ENCODE peak calls at places on chromosomes 7 and 10, in five cellular contexts. One of them, this sample, is unnamed.

GRCh38 chr10:106285199-106285598 is 879.3 kb downstream of the SORCS1 start:
- DNase-seq in mucosa of descending colon: no peak
- DNase-seq in A172: peak
- DNase-seq in EH: peak
- DNase-seq in NCI-H1694: no peak
- DNase-seq in this sample: no peak

GRCh38 chr10:29987471-29987870 is 71.9 kb downstream of the JCAD start:
- DNase-seq in mucosa of descending colon: no peak
- DNase-seq in A172: no peak
- DNase-seq in EH: no peak
- DNase-seq in NCI-H1694: no peak
- DNase-seq in this sample: no peak

GRCh38 chr10:42961776-42962119 is 115.1 kb upstream of the RET start:
- DNase-seq in mucosa of descending colon: peak
- DNase-seq in A172: no peak
- DNase-seq in EH: no peak
- DNase-seq in NCI-H1694: no peak
- DNase-seq in this sample: no peak

GRCh38 chr10:22268503-22268902 is 47.7 kb upstream of the COMMD3 start:
- DNase-seq in mucosa of descending colon: no peak
- DNase-seq in A172: no peak
- DNase-seq in EH: no peak
- DNase-seq in NCI-H1694: no peak
- DNase-seq in this sample: no peak

GRCh38 chr10:128040096-128040495 is 86.1 kb downstream of the MKI67 start:
- DNase-seq in mucosa of descending colon: no peak
- DNase-seq in A172: no peak
- DNase-seq in EH: no peak
- DNase-seq in NCI-H1694: no peak
- DNase-seq in this sample: no peak

GRCh38 chr7:56287429-56288138 is 171.4 kb upstream of the NUPR2 start:
- DNase-seq in mucosa of descending colon: no peak
- DNase-seq in A172: no peak
- DNase-seq in EH: no peak
- DNase-seq in NCI-H1694: no peak
- DNase-seq in this sample: no peak

GRCh38 chr10:78407009-78407711 is 373.5 kb downstream of the RPS24 start:
- DNase-seq in mucosa of descending colon: peak
- DNase-seq in A172: peak
- DNase-seq in EH: peak
- DNase-seq in NCI-H1694: peak
- DNase-seq in this sample: peak

GRCh38 chr10:77562742-77563141 is 74.9 kb downstream of the KCNMA1 start:
- DNase-seq in mucosa of descending colon: no peak
- DNase-seq in A172: no peak
- DNase-seq in EH: no peak
- DNase-seq in NCI-H1694: no peak
- DNase-seq in this sample: no peak

GRCh38 chr10:106771132-106771531 is 393.4 kb downstream of the SORCS1 start:
- DNase-seq in mucosa of descending colon: no peak
- DNase-seq in A172: no peak
- DNase-seq in EH: no peak
- DNase-seq in NCI-H1694: no peak
- DNase-seq in this sample: no peak

GRCh38 chr7:133797355-133797754 is 329.8 kb upstream of the LRGUK start:
- DNase-seq in mucosa of descending colon: no peak
- DNase-seq in A172: no peak
- DNase-seq in EH: no peak
- DNase-seq in NCI-H1694: no peak
- DNase-seq in this sample: no peak

GRCh38 chr10:123889821-123890220 is 1.8 kb downstream of the CPXM2 start:
- DNase-seq in mucosa of descending colon: no peak
- DNase-seq in A172: no peak
- DNase-seq in EH: no peak
- DNase-seq in NCI-H1694: no peak
- DNase-seq in this sample: no peak

GRCh38 chr10:97445357-97445721 is 467 bp downstream of the EXOSC1 start:
- DNase-seq in mucosa of descending colon: no peak
- DNase-seq in A172: no peak
- DNase-seq in EH: no peak
- DNase-seq in NCI-H1694: no peak
- DNase-seq in this sample: no peak

GRCh38 chr10:132554053-132554990 is 16.7 kb downstream of the INPP5A start:
- DNase-seq in mucosa of descending colon: no peak
- DNase-seq in A172: no peak
- DNase-seq in EH: no peak
- DNase-seq in NCI-H1694: no peak
- DNase-seq in this sample: no peak

GRCh38 chr7:94997547-94997946 is 90.2 kb downstream of the PPP1R9A start:
- DNase-seq in mucosa of descending colon: no peak
- DNase-seq in A172: no peak
- DNase-seq in EH: no peak
- DNase-seq in NCI-H1694: no peak
- DNase-seq in this sample: no peak

GRCh38 chr7:73970801-73971229 is 57.2 kb upstream of the ELN start:
- DNase-seq in mucosa of descending colon: no peak
- DNase-seq in A172: no peak
- DNase-seq in EH: no peak
- DNase-seq in NCI-H1694: peak
- DNase-seq in this sample: no peak

GRCh38 chr10:69508738-69509340 is 57.6 kb downstream of the TSPAN15 start:
- DNase-seq in mucosa of descending colon: no peak
- DNase-seq in A172: no peak
- DNase-seq in EH: no peak
- DNase-seq in NCI-H1694: no peak
- DNase-seq in this sample: no peak

GRCh38 chr7:82235710-82236109 is 207.9 kb downstream of the CACNA2D1 start:
- DNase-seq in mucosa of descending colon: no peak
- DNase-seq in A172: peak
- DNase-seq in EH: peak
- DNase-seq in NCI-H1694: no peak
- DNase-seq in this sample: no peak

GRCh38 chr10:93461124-93461806 is 20.9 kb downstream of the MYOF start:
- DNase-seq in mucosa of descending colon: no peak
- DNase-seq in A172: peak
- DNase-seq in EH: peak
- DNase-seq in NCI-H1694: no peak
- DNase-seq in this sample: no peak

GRCh38 chr7:88429382-88429781 is 122.7 kb upstream of the STEAP4 start:
- DNase-seq in mucosa of descending colon: no peak
- DNase-seq in A172: no peak
- DNase-seq in EH: no peak
- DNase-seq in NCI-H1694: no peak
- DNase-seq in this sample: no peak

GRCh38 chr7:118626739-118627138 is 402.2 kb downstream of the ANKRD7 start:
- DNase-seq in mucosa of descending colon: no peak
- DNase-seq in A172: no peak
- DNase-seq in EH: no peak
- DNase-seq in NCI-H1694: no peak
- DNase-seq in this sample: no peak

GRCh38 chr7:157274991-157275427 is 61.8 kb upstream of the DNAJB6 start:
- DNase-seq in mucosa of descending colon: peak
- DNase-seq in A172: no peak
- DNase-seq in EH: no peak
- DNase-seq in NCI-H1694: no peak
- DNase-seq in this sample: no peak

GRCh38 chr10:130371686-130372085 is 235.5 kb downstream of the GLRX3 start:
- DNase-seq in mucosa of descending colon: no peak
- DNase-seq in A172: no peak
- DNase-seq in EH: no peak
- DNase-seq in NCI-H1694: no peak
- DNase-seq in this sample: no peak

GRCh38 chr7:95396136-95397032 is at the start of gene PON3:
- DNase-seq in mucosa of descending colon: peak
- DNase-seq in A172: no peak
- DNase-seq in EH: no peak
- DNase-seq in NCI-H1694: no peak
- DNase-seq in this sample: no peak

GRCh38 chr10:73956476-73957338 is 41.2 kb upstream of the VCL start:
- DNase-seq in mucosa of descending colon: no peak
- DNase-seq in A172: peak
- DNase-seq in EH: peak
- DNase-seq in NCI-H1694: no peak
- DNase-seq in this sample: peak

GRCh38 chr7:149729586-149729982 is 43.8 kb downstream of the ZNF467 start:
- DNase-seq in mucosa of descending colon: no peak
- DNase-seq in A172: no peak
- DNase-seq in EH: no peak
- DNase-seq in NCI-H1694: no peak
- DNase-seq in this sample: no peak

GRCh38 chr10:108591417-108591816 is 1331.9 kb downstream of the XPNPEP1 start:
- DNase-seq in mucosa of descending colon: no peak
- DNase-seq in A172: peak
- DNase-seq in EH: peak
- DNase-seq in NCI-H1694: no peak
- DNase-seq in this sample: no peak

GRCh38 chr10:132149261-132149660 is 37.5 kb upstream of the DPYSL4 start:
- DNase-seq in mucosa of descending colon: no peak
- DNase-seq in A172: no peak
- DNase-seq in EH: peak
- DNase-seq in NCI-H1694: no peak
- DNase-seq in this sample: no peak

GRCh38 chr7:150451097-150451793 is 815 bp downstream of the GIMAP8 start:
- DNase-seq in mucosa of descending colon: peak
- DNase-seq in A172: no peak
- DNase-seq in EH: no peak
- DNase-seq in NCI-H1694: no peak
- DNase-seq in this sample: peak

GRCh38 chr7:128931965-128932861 is 5.5 kb upstream of the IRF5 start:
- DNase-seq in mucosa of descending colon: no peak
- DNase-seq in A172: no peak
- DNase-seq in EH: no peak
- DNase-seq in NCI-H1694: no peak
- DNase-seq in this sample: no peak

GRCh38 chr7:135755351-135755753 is 6.7 kb upstream of the FAM180A start:
- DNase-seq in mucosa of descending colon: no peak
- DNase-seq in A172: no peak
- DNase-seq in EH: no peak
- DNase-seq in NCI-H1694: peak
- DNase-seq in this sample: no peak

GRCh38 chr10:110010076-110011069 is 2.6 kb downstream of the ADD3 start:
- DNase-seq in mucosa of descending colon: no peak
- DNase-seq in A172: no peak
- DNase-seq in EH: no peak
- DNase-seq in NCI-H1694: no peak
- DNase-seq in this sample: peak

GRCh38 chr10:100346351-100346764 is 675 bp upstream of the SCD start:
- DNase-seq in mucosa of descending colon: peak
- DNase-seq in A172: peak
- DNase-seq in EH: peak
- DNase-seq in NCI-H1694: peak
- DNase-seq in this sample: peak

GRCh38 chr7:124412531-124412930 is 353.1 kb downstream of the GPR37 start:
- DNase-seq in mucosa of descending colon: no peak
- DNase-seq in A172: no peak
- DNase-seq in EH: no peak
- DNase-seq in NCI-H1694: no peak
- DNase-seq in this sample: no peak

GRCh38 chr10:132724436-132724835 is 61.5 kb downstream of the NKX6-2 start:
- DNase-seq in mucosa of descending colon: no peak
- DNase-seq in A172: peak
- DNase-seq in EH: peak
- DNase-seq in NCI-H1694: no peak
- DNase-seq in this sample: no peak

GRCh38 chr10:88232029-88232895 is 350.9 kb downstream of the RNLS start:
- DNase-seq in mucosa of descending colon: peak
- DNase-seq in A172: peak
- DNase-seq in EH: peak
- DNase-seq in NCI-H1694: no peak
- DNase-seq in this sample: no peak

GRCh38 chr10:12235116-12235694 is 39.2 kb downstream of the CDC123 start:
- DNase-seq in mucosa of descending colon: no peak
- DNase-seq in A172: no peak
- DNase-seq in EH: peak
- DNase-seq in NCI-H1694: no peak
- DNase-seq in this sample: no peak

GRCh38 chr7:137484326-137484725 is 140.8 kb upstream of the PTN start:
- DNase-seq in mucosa of descending colon: no peak
- DNase-seq in A172: no peak
- DNase-seq in EH: peak
- DNase-seq in NCI-H1694: no peak
- DNase-seq in this sample: no peak

GRCh38 chr7:95088536-95088935 is 181.1 kb downstream of the PPP1R9A start:
- DNase-seq in mucosa of descending colon: no peak
- DNase-seq in A172: no peak
- DNase-seq in EH: no peak
- DNase-seq in NCI-H1694: no peak
- DNase-seq in this sample: no peak

This sample was measured in GM12865.